ENCODE peak calls at places on chromosomes 12 and 14, in eight cellular contexts. A is PC-9, E is lower leg skin, Z is AG10803, D is WTC11, J is fibroblast of mammary gland, W is BJ, X is cardiac fibroblast. O is an unnamed sample.

GRCh38 chr12:27077586-27077985 is 4.8 kb downstream of the C12orf71 start:
- DNase-seq in A (no peak), E (no peak), Z (no peak), D (no peak), J (no peak), W (no peak), X (no peak), O (no peak)

GRCh38 chr14:91114079-91115065 is 499 bp downstream of the DGLUCY start:
- DNase-seq in A (peak), E (peak), Z (peak), D (peak), J (peak), W (no peak), X (peak), O (peak)

GRCh38 chr12:19850341-19851065 is 411.2 kb downstream of the AEBP2 start:
- DNase-seq in A (no peak), E (no peak), Z (peak), D (no peak), J (peak), W (peak), X (peak), O (no peak)

GRCh38 chr12:1044697-1045096 is 53.7 kb downstream of the ERC1 start:
- DNase-seq in A (no peak), E (no peak), Z (peak), D (no peak), J (peak), W (peak), X (peak), O (no peak)

GRCh38 chr12:19856389-19856788 is 417.1 kb downstream of the AEBP2 start:
- DNase-seq in A (no peak), E (no peak), Z (peak), D (no peak), J (no peak), W (no peak), X (peak), O (no peak)

GRCh38 chr12:84507914-84508313 is 404.7 kb downstream of the SLC6A15 start:
- DNase-seq in A (no peak), E (no peak), Z (peak), D (no peak), J (peak), W (no peak), X (peak), O (no peak)

GRCh38 chr14:50067723-50068495 is 48.5 kb downstream of the VCPKMT start:
- DNase-seq in A (peak), E (peak), Z (peak), D (no peak), J (peak), W (no peak), X (peak), O (no peak)

GRCh38 chr12:28578361-28578760 is 388.1 kb downstream of the CCDC91 start:
- DNase-seq in A (no peak), E (no peak), Z (peak), D (no peak), J (peak), W (peak), X (peak), O (no peak)

GRCh38 chr14:100593751-100594624 is 6.8 kb upstream of the BEGAIN start:
- DNase-seq in A (no peak), E (peak), Z (no peak), D (peak), J (no peak), W (no peak), X (no peak), O (no peak)

GRCh38 chr12:109137055-109137454 is 20.7 kb downstream of the ACACB start:
- DNase-seq in A (no peak), E (no peak), Z (no peak), D (no peak), J (no peak), W (no peak), X (no peak), O (no peak)

GRCh38 chr12:4037747-4038312 is 164.6 kb upstream of the PARP11 start:
- DNase-seq in A (no peak), E (no peak), Z (peak), D (peak), J (peak), W (no peak), X (peak), O (no peak)

GRCh38 chr12:92438641-92439396 is 264.0 kb upstream of the PLEKHG7 start:
- DNase-seq in A (no peak), E (no peak), Z (peak), D (no peak), J (peak), W (no peak), X (peak), O (no peak)

GRCh38 chr12:122420471-122421262 is 1.8 kb downstream of the CLIP1 start:
- DNase-seq in A (peak), E (no peak), Z (no peak), D (no peak), J (peak), W (no peak), X (no peak), O (no peak)

GRCh38 chr14:76717508-76717907 is 43.8 kb upstream of the VASH1 start:
- DNase-seq in A (no peak), E (no peak), Z (no peak), D (no peak), J (no peak), W (no peak), X (no peak), O (no peak)

DNA sequence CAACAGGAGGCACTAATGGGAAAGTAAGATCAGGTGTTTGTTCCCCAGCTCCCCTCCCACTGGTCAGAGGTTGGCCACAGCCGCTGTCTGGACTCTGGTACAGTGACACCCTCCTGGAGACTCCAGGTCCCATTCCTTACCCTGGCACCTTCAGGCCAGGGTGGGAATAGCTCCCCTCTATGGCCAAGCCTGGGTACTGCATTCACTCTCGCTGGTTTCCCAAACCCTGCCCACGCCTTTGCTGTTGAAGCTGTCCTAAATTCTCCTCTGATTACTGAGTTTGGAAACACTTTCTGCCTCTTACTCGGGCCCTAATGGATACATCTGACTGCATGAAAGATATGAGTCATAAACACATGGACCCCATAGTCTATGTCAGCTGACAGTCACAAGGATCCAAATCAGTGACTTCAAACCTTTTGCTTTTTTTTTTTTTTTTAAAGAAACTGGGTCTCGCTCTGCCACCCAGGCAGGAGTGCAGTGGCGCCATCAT is 17.9 kb downstream of the HRK start:
- DNase-seq in A (no peak), E (no peak), Z (peak), D (peak), J (peak), W (peak), X (peak), O (no peak)
- TF ChIP-seq CTCF in A (peak), E (no peak), Z (peak), D (peak), J (peak), W (peak), X (peak), O (peak)

GRCh38 chr12:65878540-65878939 is 54.3 kb downstream of the HMGA2 start:
- DNase-seq in A (peak), E (no peak), Z (peak), D (peak), J (no peak), W (no peak), X (no peak), O (no peak)
- TF ChIP-seq CTCF in A (peak), E (no peak), Z (peak), D (no peak), J (no peak), W (peak), X (peak), O (peak)

GRCh38 chr12:98373019-98373554 is 142.3 kb upstream of the TMPO start:
- DNase-seq in A (no peak), E (no peak), Z (peak), D (no peak), J (peak), W (no peak), X (peak), O (no peak)
- TF ChIP-seq CTCF in A (peak), E (no peak), Z (peak), D (peak), J (peak), W (peak), X (peak), O (peak)

DNA sequence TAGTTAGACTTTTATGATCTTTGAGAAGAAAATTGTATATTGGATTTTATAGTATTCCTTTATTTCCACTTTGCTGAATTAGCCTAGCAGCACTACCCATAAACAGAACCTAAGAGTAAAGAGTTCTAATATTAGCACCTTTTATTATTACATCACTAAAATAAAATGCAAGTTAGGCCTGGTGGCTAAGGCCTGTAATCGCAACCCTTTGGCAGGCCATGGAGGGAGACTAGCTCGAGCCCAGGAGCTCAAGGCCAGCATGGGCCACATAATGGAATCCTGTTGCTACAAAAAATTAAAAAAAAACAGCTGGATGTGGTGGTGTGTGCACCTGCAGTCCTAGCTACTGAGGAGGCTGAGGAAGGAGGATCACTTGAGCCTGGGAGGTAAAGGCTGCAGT is 288.2 kb downstream of the TRHDE start:
- DNase-seq in A (no peak), E (no peak), Z (no peak), D (peak), J (no peak), W (no peak), X (no peak), O (no peak)
- TF ChIP-seq CTCF in A (no peak), E (no peak), Z (no peak), D (no peak), J (no peak), W (no peak), X (no peak), O (no peak)

GRCh38 chr12:114691810-114692557 is 8.0 kb upstream of the TBX3 start:
- DNase-seq in A (no peak), E (no peak), Z (no peak), D (no peak), J (no peak), W (no peak), X (no peak), O (no peak)

GRCh38 chr12:114694436-114695304 is 10.7 kb upstream of the TBX3 start:
- DNase-seq in A (no peak), E (no peak), Z (no peak), D (no peak), J (no peak), W (no peak), X (no peak), O (no peak)

GRCh38 chr12:114693532-114693931 is 9.6 kb upstream of the TBX3 start:
- DNase-seq in A (no peak), E (no peak), Z (no peak), D (no peak), J (no peak), W (no peak), X (no peak), O (no peak)

GRCh38 chr12:114691196-114691595 is 7.2 kb upstream of the TBX3 start:
- DNase-seq in A (no peak), E (no peak), Z (no peak), D (no peak), J (no peak), W (no peak), X (no peak), O (no peak)

DNA sequence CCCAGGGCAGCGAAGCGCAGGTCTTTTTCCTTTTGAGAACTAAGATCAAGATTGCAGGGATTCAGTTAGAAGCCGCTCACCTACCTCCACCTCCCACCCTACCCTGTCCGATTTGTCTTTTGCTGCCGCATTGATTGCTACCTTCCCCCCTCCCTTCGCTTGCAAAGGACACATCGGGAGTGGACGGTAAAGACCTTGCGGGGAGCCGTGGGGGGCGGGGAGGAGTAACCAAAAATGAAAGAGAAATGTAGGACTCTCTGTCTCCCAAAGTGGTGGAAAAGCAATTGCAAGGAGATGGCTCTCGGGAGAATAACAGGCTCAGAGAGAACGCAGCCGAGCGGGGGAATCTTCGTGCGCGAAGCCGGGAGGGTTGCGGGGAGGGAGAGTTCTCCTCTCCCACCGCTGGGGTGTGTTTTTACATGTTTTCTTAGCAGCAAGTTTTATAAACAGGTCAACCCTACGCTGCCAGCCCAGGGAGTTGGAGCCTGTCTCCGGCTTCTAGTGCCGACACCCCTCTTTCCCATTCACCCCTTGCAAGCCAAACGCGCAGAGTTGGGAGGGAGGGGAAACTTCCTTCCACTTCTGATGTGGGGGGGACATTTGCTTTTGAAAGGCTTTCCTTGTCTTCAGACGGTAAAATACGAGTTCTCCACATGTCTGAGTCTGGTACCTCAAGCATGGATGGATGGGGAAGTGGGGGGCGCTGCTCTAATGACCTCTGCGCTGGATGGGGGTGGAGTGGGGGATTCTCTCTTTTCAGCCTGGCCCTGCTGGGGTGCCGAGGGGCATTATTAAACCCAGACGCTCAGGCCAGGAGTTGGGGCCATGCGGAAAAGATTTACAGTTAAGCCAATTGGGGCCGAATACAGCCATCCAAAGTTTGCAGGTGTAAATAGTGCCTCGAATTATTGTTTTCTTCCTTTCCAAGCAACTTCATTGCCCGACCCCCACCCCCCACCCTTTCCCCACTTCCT is 8.9 kb upstream of the TBX3 start:
- DNase-seq in A (no peak), E (no peak), Z (peak), D (no peak), J (no peak), W (no peak), X (peak), O (no peak)
- TF ChIP-seq CTCF in A (no peak), E (no peak), Z (peak), D (no peak), J (no peak), W (peak), X (peak), O (no peak)

DNA sequence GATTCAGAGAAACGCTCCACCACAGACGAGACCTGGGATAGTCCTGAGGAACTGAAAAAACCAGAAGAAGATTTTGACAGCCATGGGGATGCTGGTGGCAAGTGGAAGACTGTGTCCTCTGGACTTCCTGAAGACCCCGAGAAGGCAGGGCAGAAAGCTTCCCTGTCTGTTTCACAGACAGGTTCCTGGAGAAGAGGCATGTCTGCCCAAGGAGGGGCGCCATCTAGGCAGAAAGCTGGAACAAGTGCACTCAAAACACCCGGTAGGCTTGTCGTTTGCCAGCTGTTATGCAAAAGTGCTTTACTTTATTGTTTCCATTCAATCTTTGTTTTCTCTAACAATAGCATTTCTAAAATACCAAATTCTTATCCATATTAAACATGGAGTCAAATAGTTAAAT is 287.3 kb downstream of the NAV3 start:
- DNase-seq in A (no peak), E (no peak), Z (peak), D (peak), J (no peak), W (no peak), X (no peak), O (no peak)
- TF ChIP-seq CTCF in A (no peak), E (no peak), Z (peak), D (no peak), J (peak), W (no peak), X (no peak), O (peak)

GRCh38 chr12:94973202-94973601 is 30.3 kb downstream of the NDUFA12 start:
- DNase-seq in A (no peak), E (no peak), Z (no peak), D (no peak), J (no peak), W (no peak), X (no peak), O (no peak)

GRCh38 chr12:94980577-94980976 is 22.9 kb downstream of the NDUFA12 start:
- DNase-seq in A (no peak), E (no peak), Z (peak), D (no peak), J (peak), W (no peak), X (peak), O (no peak)

GRCh38 chr12:94982456-94982855 is 21.0 kb downstream of the NDUFA12 start:
- DNase-seq in A (no peak), E (no peak), Z (peak), D (no peak), J (no peak), W (no peak), X (no peak), O (no peak)

GRCh38 chr12:94979941-94980340 is 23.6 kb downstream of the NDUFA12 start:
- DNase-seq in A (no peak), E (no peak), Z (no peak), D (no peak), J (no peak), W (no peak), X (no peak), O (no peak)

GRCh38 chr12:94977766-94978468 is 25.6 kb downstream of the NDUFA12 start:
- DNase-seq in A (no peak), E (no peak), Z (no peak), D (no peak), J (no peak), W (no peak), X (no peak), O (no peak)
- TF ChIP-seq CTCF in A (no peak), E (no peak), Z (no peak), D (no peak), J (no peak), W (no peak), X (no peak), O (no peak)

GRCh38 chr12:66191547-66192126 is 2.6 kb downstream of the IRAK3 start:
- DNase-seq in A (no peak), E (no peak), Z (no peak), D (no peak), J (no peak), W (no peak), X (no peak), O (no peak)
- TF ChIP-seq CTCF in A (no peak), E (no peak), Z (no peak), D (no peak), J (no peak), W (no peak), X (no peak), O (no peak)